ENCODE peak calls at places on chromosome 21, in four cellular contexts. U is tibial nerve, C is choroid plexus epithelial cell, Y is left ventricle myocardium inferior. P is an unnamed sample.

GRCh38 chr21:27268290-27268689 is 301.4 kb upstream of the ADAMTS5 start:
- DNase-seq in U (no peak), C (peak; percentile 37), Y (no peak), P (no peak)

GRCh38 chr21:28543975-28544374 is 448.7 kb downstream of the LTN1 start:
- DNase-seq in U (no peak), C (no peak), Y (no peak), P (no peak)

GRCh38 chr21:46116846-46117585 is 19.1 kb downstream of the COL6A2 start:
- DNase-seq in U (no peak), C (no peak), Y (peak; percentile 10), P (no peak)

GRCh38 chr21:25350056-25350455 is 257.2 kb downstream of the MRPL39 start:
- DNase-seq in U (no peak), C (peak; percentile 76), Y (no peak), P (peak; percentile 31)

GRCh38 chr21:41068411-41069304 is 99.3 kb upstream of the BACE2 start:
- DNase-seq in U (peak; percentile 71), C (peak; percentile 51), Y (peak; percentile 80), P (peak; percentile 62)

GRCh38 chr21:45157932-45158331 is 83.6 kb downstream of the ADARB1 start:
- DNase-seq in U (no peak), C (no peak), Y (no peak), P (no peak)

GRCh38 chr21:28269173-28269572 is 723.5 kb downstream of the LTN1 start:
- DNase-seq in U (no peak), C (no peak), Y (no peak), P (no peak)

GRCh38 chr21:21045538-21045937 is 47.3 kb downstream of the NCAM2 start:
- DNase-seq in U (no peak), C (peak; percentile 25), Y (no peak), P (no peak)

GRCh38 chr21:17370263-17370662 is 142.6 kb upstream of the CXADR start:
- DNase-seq in U (no peak), C (peak; percentile 4), Y (no peak), P (no peak)

GRCh38 chr21:24428539-24429186 is 1178.6 kb downstream of the MRPL39 start:
- DNase-seq in U (no peak), C (no peak), Y (no peak), P (no peak)

GRCh38 chr21:22346576-22346975 is 1348.4 kb downstream of the NCAM2 start:
- DNase-seq in U (no peak), C (no peak), Y (no peak), P (no peak)

GRCh38 chr21:31293986-31294385 is 50.1 kb downstream of the TIAM1 start:
- DNase-seq in U (no peak), C (peak; percentile 96), Y (no peak), P (no peak)

GRCh38 chr21:29669416-29669815 is 270.4 kb downstream of the GRIK1 start:
- DNase-seq in U (no peak), C (peak; percentile 13), Y (no peak), P (no peak)

GRCh38 chr21:27359141-27359540 is 392.3 kb upstream of the ADAMTS5 start:
- DNase-seq in U (no peak), C (peak; percentile 17), Y (no peak), P (no peak)

GRCh38 chr21:33419538-33420123 is 16.4 kb downstream of the IFNGR2 start:
- DNase-seq in U (peak; percentile 51), C (peak; percentile 85), Y (no peak), P (no peak)

GRCh38 chr21:44378646-44379581 is 25.5 kb downstream of the TRPM2 start:
- DNase-seq in U (no peak), C (no peak), Y (no peak), P (no peak)

GRCh38 chr21:26513212-26513611 is 59.9 kb downstream of the CYYR1 start:
- DNase-seq in U (no peak), C (peak; percentile 4), Y (no peak), P (no peak)

GRCh38 chr21:18000961-18001522 is 181.9 kb upstream of the C21orf91 start:
- DNase-seq in U (no peak), C (no peak), Y (no peak), P (no peak)

GRCh38 chr21:24995206-24995605 is 612.1 kb downstream of the MRPL39 start:
- DNase-seq in U (no peak), C (no peak), Y (no peak), P (no peak)

DNA sequence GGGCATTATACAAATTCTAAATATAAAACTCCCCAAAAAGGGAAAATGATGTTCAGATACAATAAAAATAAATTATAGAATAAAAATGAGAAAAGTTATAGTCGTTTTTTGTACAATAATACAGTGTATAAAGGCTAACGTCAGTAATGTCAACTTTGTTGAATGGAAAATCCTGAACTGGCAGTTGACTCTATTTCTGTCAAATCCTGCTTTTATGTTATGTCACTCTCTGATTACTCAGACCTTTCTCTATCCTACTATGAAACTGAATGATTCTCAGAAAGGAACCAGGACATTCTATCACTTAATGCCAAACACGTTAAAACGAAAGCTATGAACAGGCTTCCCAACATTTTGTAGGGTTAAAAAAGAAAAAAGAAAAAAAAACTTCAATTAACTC is 636.4 kb downstream of the USP25 start:
- DNase-seq in U (no peak), C (no peak), Y (no peak), P (no peak)
- H3K4me3 ChIP-seq in U (no peak overlapping the region), C (no peak overlapping the region), Y (no peak overlapping the region), P (no peak overlapping the region)

DNA sequence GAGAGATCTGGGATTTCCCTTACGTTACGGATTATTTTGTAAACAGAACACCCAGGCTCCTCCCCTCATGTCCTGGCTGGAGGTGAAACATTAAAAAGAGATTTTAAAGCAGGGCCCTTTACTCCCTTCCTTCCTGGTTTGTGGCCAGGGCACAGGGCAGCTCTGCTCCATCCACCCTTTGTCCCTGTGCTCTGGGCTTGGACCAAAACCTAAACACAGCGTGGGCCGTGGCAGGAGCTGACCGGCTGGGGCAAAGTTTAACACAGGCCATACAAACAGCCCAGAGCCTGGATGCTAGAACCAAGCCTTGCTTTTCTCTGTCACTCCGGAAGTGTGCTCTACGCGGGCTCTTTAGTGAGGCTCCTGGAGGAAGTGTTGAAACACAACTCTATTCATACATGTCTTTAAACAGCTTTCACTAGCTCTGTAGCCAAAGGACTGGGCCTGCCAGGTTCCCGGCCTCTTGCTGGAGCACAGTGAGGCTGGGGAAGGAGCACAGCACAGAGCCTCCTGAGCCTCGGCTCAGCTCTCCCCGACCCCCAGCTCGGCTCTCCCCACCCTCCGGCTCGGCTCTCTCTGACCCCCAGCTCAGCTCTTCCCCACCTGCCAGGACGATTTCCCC is 84.7 kb downstream of the PDE9A start:
- DNase-seq in U (no peak), C (peak; percentile 39), Y (peak; percentile 41), P (peak; percentile 79)
- H3K4me3 ChIP-seq in U (no peak overlapping the region), C (no peak overlapping the region), Y (no peak overlapping the region), P (no peak overlapping the region)

DNA sequence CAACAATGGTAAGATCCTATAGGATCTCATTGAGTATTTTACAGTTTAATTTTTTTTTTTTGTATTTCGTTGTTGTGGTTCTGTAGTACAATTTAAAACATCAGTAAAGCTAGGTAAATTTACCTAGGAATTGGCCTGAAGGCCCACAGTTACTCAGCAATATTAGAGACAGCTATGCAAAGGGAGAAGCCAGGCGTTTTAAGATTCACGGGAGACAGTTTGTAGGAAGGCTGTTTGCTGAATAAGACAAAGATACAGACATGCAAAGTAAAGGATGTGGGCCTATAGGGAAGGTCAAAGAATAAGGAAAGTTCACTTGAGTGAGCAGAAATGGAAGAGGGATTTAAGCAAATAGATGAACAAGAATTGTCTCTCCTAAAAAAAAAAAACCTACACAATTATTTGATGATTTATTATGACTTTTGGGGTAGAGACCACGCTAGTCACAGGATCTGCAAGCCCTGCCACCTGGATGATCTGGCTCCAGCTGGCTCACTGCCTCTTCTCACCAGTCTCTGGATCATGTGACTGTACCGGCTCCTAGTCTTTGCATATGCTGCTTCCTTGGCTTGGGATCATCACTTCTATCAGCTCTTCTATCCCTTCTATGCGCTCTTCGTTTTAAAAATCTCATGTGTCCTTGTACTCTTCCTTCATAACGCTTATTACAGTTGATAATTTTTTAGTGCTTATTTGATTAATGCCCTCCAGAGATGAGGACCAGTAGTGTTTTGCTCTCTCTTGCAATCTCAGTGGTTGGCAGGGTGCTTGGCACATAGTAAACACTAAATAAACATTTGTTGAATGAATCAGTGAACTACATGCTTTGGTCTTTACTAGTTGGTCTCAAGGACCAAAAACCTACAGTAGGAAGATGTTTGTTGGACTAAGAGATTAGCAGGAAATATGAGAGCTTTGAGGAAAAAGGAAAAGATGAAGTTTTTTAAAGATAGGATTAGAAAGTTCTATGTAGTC is 14.1 kb downstream of the DYRK1A start:
- DNase-seq in U (no peak), C (no peak), Y (no peak), P (no peak)
- H3K4me3 ChIP-seq in U (no peak overlapping the region), C (no peak overlapping the region), Y (no peak overlapping the region), P (no peak overlapping the region)

DNA sequence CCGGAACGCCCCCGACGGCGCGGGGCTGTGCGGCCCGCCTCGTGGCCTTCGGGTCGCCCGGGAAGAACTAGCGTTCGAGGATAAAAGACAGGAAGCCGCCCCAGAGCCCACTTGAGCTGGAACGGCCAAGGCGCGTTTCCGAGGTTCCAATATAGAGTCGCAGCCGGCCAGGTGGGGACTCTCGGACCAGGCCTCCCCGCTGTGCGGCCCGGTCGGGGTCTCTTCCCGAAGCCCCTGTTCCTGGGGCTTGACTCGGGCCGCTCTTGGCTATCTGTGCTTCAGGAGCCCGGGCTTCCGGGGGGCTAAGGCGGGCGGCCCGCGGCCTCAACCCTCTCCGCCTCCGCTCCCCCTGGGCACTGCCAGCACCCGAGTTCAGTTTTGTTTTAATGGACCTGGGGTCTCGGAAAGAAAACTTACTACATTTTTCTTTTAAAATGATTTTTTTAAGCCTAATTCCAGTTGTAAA is 158.8 kb downstream of the RUNX1 start:
- DNase-seq in U (no peak), C (no peak), Y (no peak), P (no peak)
- H3K4me3 ChIP-seq in U (peak overlapping the region; percentile 92), C (peak overlapping the region; percentile 94), Y (peak overlapping the region; percentile 75), P (peak overlapping the region; percentile 75)

DNA sequence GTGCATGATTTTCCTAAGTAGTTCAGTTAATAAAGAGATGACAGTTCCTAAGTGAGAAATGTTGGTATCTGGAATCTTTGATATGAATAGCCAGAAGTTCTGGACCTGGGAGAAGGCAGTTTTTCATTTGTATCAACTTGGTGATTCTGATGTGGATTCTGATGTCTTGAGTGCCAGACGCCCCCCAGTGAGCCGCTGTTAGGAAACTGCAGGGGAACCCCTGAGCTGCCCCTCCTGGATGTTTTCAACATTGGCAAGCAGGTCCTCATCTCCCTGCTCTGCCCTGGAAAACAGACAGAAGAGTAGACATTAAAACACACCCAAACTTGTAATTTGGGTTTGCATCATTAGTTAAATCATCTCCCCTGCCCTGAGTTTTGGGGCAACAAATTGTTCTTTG is 7.4 kb downstream of the ETS2 start:
- DNase-seq in U (no peak), C (no peak), Y (no peak), P (no peak)
- H3K4me3 ChIP-seq in U (no peak overlapping the region), C (no peak overlapping the region), Y (peak overlapping the region; percentile 17), P (no peak overlapping the region)

GRCh38 chr21:42222386-42222785 is 3.4 kb downstream of the ABCG1 start:
- DNase-seq in U (no peak), C (no peak), Y (no peak), P (no peak)
- H3K4me3 ChIP-seq in U (no peak overlapping the region), C (no peak overlapping the region), Y (peak overlapping the region; percentile 87), P (no peak overlapping the region)

P was measured in NB4.